ENCODE peak calls at places on chromosomes 11 and 22, in nine cellular contexts. G is stomach, L is PC-3, B is transverse colon, E is AG10803, X is bronchial epithelial cell, O is hepatocyte, W is dorsolateral prefrontal cortex, J is HCT116. C is an unnamed sample.

GRCh38 chr11:63937713-63938480 is 905 bp upstream of the NAA40 start:
- DNase-seq in G (no peak), L (peak), B (peak), E (no peak), X (no peak), O (no peak), W (no peak), J (no peak), C (no peak)

GRCh38 chr11:132898676-132899075 is 633.6 kb downstream of the OPCML start:
- DNase-seq in G (no peak), L (no peak), B (no peak), E (no peak), X (no peak), O (no peak), W (no peak), J (no peak), C (no peak)

GRCh38 chr11:67119577-67120391 is 721 bp downstream of the KDM2A start:
- DNase-seq in G (no peak), L (peak), B (peak), E (no peak), X (no peak), O (peak), W (no peak), J (no peak), C (peak)

GRCh38 chr11:120634706-120635105 is 123.2 kb downstream of the GRIK4 start:
- DNase-seq in G (no peak), L (no peak), B (no peak), E (no peak), X (no peak), O (no peak), W (no peak), J (no peak), C (no peak)

GRCh38 chr22:35917651-35918050 is 111.0 kb downstream of the RBFOX2 start:
- DNase-seq in G (no peak), L (no peak), B (no peak), E (no peak), X (peak), O (no peak), W (no peak), J (no peak), C (no peak)

GRCh38 chr11:32187106-32187505 is 96.2 kb downstream of the RCN1 start:
- DNase-seq in G (no peak), L (no peak), B (no peak), E (no peak), X (no peak), O (no peak), W (no peak), J (no peak), C (no peak)

GRCh38 chr11:99176430-99176829 is 155.7 kb downstream of the CNTN5 start:
- DNase-seq in G (no peak), L (no peak), B (no peak), E (no peak), X (no peak), O (no peak), W (no peak), J (no peak), C (no peak)

GRCh38 chr22:36965716-36966115 is 52.3 kb downstream of the CSF2RB start:
- DNase-seq in G (no peak), L (no peak), B (no peak), E (no peak), X (no peak), O (no peak), W (no peak), J (no peak), C (no peak)

GRCh38 chr11:44870615-44871176 is 80.0 kb downstream of the TP53I11 start:
- DNase-seq in G (no peak), L (no peak), B (no peak), E (no peak), X (no peak), O (no peak), W (no peak), J (no peak), C (peak)

GRCh38 chr11:46003647-46004046 is 81.2 kb downstream of the LARGE2 start:
- DNase-seq in G (no peak), L (peak), B (no peak), E (peak), X (no peak), O (no peak), W (no peak), J (no peak), C (peak)

GRCh38 chr11:28072321-28072720 is 35.6 kb downstream of the KIF18A start:
- DNase-seq in G (no peak), L (no peak), B (no peak), E (peak), X (no peak), O (no peak), W (no peak), J (no peak), C (peak)

GRCh38 chr22:46425011-46425410 is 89.5 kb downstream of the TRMU start:
- DNase-seq in G (no peak), L (peak), B (no peak), E (peak), X (peak), O (no peak), W (no peak), J (no peak), C (peak)

GRCh38 chr11:74493816-74494630 is 499 bp upstream of the LIPT2 start:
- DNase-seq in G (no peak), L (peak), B (no peak), E (peak), X (peak), O (no peak), W (no peak), J (peak), C (peak)

GRCh38 chr11:104372111-104372510 is 208.2 kb upstream of the PDGFD start:
- DNase-seq in G (no peak), L (no peak), B (no peak), E (peak), X (no peak), O (no peak), W (no peak), J (no peak), C (no peak)

GRCh38 chr22:27799334-27800249 is 2.0 kb downstream of the MN1 start:
- DNase-seq in G (peak), L (peak), B (no peak), E (no peak), X (no peak), O (no peak), W (no peak), J (no peak), C (peak)
- H3K4me3 ChIP-seq in G (peak), L (peak), B (peak), E (peak), X (peak), O (peak), W (peak), J (no peak), C (peak)

DNA sequence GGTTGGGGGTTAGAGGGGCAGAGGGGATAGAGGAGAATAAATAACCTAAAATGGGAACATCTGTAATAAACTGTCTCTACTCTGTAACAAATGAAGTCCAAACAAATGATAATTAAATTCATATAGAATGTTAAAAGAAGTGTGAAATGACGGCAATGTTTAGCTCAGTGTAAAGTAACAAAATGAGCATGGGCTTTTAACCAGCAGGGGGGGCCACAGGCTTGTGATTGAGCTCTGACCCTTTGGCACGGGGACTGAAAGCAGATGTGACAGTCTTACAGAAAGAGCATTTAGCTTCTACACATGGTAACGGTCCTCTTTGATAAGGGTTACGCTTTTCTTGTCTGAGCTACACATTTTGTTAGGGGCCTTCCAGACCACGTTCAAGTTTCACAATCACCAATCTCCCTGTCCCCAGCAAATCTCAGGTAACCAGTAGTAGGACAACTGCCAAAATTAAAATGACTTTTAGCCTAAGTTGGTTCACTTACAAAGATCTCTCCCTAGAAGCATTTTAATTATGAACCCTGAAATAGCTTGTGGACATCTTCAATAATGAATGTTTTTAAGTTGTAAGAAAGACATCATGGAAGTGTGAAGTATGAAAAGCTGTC is 262.5 kb downstream of the DCDC1 start:
- DNase-seq in G (peak), L (peak), B (peak), E (peak), X (peak), O (peak), W (peak), J (peak), C (peak)
- TF ChIP-seq CTCF in G (no peak), L (peak), B (peak), E (peak), X (peak), O (peak), W (peak), J (peak), C (peak)

GRCh38 chr11:68539370-68539769 is 78.8 kb downstream of the PPP6R3 start:
- DNase-seq in G (no peak), L (no peak), B (no peak), E (no peak), X (no peak), O (no peak), W (no peak), J (no peak), C (no peak)
- H3K4me3 ChIP-seq in G (no peak), L (no peak), B (no peak), E (no peak), X (no peak), O (no peak), W (no peak), J (no peak), C (no peak)

GRCh38 chr11:114064216-114064615 is 4.7 kb downstream of the ZBTB16 start:
- DNase-seq in G (no peak), L (no peak), B (no peak), E (no peak), X (no peak), O (no peak), W (no peak), J (no peak), C (no peak)
- TF ChIP-seq CTCF in G (no peak), L (no peak), B (no peak), E (no peak), X (no peak), O (no peak), W (no peak), J (no peak), C (no peak)

GRCh38 chr22:19717181-19717580 is 2.9 kb downstream of the SEPTIN5 start:
- DNase-seq in G (no peak), L (no peak), B (no peak), E (no peak), X (no peak), O (no peak), W (no peak), J (no peak), C (no peak)

GRCh38 chr22:19718255-19719054 is 4.2 kb downstream of the SEPTIN5 start:
- DNase-seq in G (no peak), L (no peak), B (no peak), E (no peak), X (no peak), O (no peak), W (no peak), J (no peak), C (no peak)

GRCh38 chr22:19719055-19719482 is 4.3 kb upstream of the GP1BB start:
- DNase-seq in G (no peak), L (no peak), B (no peak), E (no peak), X (no peak), O (no peak), W (no peak), J (no peak), C (no peak)

GRCh38 chr22:19716829-19717105 is 2.5 kb downstream of the SEPTIN5 start:
- DNase-seq in G (no peak), L (no peak), B (no peak), E (no peak), X (no peak), O (no peak), W (no peak), J (no peak), C (no peak)

GRCh38 chr22:19717691-19718254 is 3.5 kb downstream of the SEPTIN5 start:
- DNase-seq in G (peak), L (peak), B (peak), E (peak), X (peak), O (peak), W (peak), J (no peak), C (peak)
- H3K4me3 ChIP-seq in G (peak), L (peak), B (peak), E (peak), X (peak), O (peak), W (peak), J (peak), C (peak)

GRCh38 chr22:43481528-43482309 is 69.9 kb downstream of the MPPED1 start:
- DNase-seq in G (peak), L (no peak), B (no peak), E (no peak), X (no peak), O (no peak), W (no peak), J (no peak), C (no peak)
- TF ChIP-seq CTCF in G (no peak), L (peak), B (no peak), E (no peak), X (no peak), O (no peak), W (no peak), J (peak), C (no peak)